ENCODE peak calls at places on chromosomes 11 and 22, in seven cellular contexts. One of them, this sample, is unnamed.

GRCh38 chr22:21707677-21708076 is 27.9 kb downstream of the YPEL1 start:
- DNase-seq in sigmoid colon: no peak
- DNase-seq in stomach: no peak
- DNase-seq in tibial nerve: no peak
- DNase-seq in Peyer's patch: no peak
- DNase-seq in dorsolateral prefrontal cortex: no peak
- DNase-seq in choroid plexus epithelial cell: no peak
- DNase-seq in this sample: peak

GRCh38 chr11:78050964-78051831 is 12.5 kb upstream of the THRSP start:
- DNase-seq in sigmoid colon: no peak
- DNase-seq in stomach: no peak
- DNase-seq in tibial nerve: no peak
- DNase-seq in Peyer's patch: no peak
- DNase-seq in dorsolateral prefrontal cortex: no peak
- DNase-seq in choroid plexus epithelial cell: peak
- DNase-seq in this sample: peak

GRCh38 chr11:2827792-2828191 is 57.8 kb downstream of the CDKN1C start:
- DNase-seq in sigmoid colon: no peak
- DNase-seq in stomach: no peak
- DNase-seq in tibial nerve: no peak
- DNase-seq in Peyer's patch: no peak
- DNase-seq in dorsolateral prefrontal cortex: no peak
- DNase-seq in choroid plexus epithelial cell: no peak
- DNase-seq in this sample: no peak

GRCh38 chr22:47138898-47139789 is 376.7 kb downstream of the TBC1D22A start:
- DNase-seq in sigmoid colon: no peak
- DNase-seq in stomach: no peak
- DNase-seq in tibial nerve: no peak
- DNase-seq in Peyer's patch: no peak
- DNase-seq in dorsolateral prefrontal cortex: no peak
- DNase-seq in choroid plexus epithelial cell: no peak
- DNase-seq in this sample: no peak

GRCh38 chr22:19524170-19525115 is at the start of gene CLDN5:
- DNase-seq in sigmoid colon: no peak
- DNase-seq in stomach: no peak
- DNase-seq in tibial nerve: no peak
- DNase-seq in Peyer's patch: no peak
- DNase-seq in dorsolateral prefrontal cortex: no peak
- DNase-seq in choroid plexus epithelial cell: peak
- DNase-seq in this sample: peak

GRCh38 chr11:118882489-118882888 is 1.2 kb upstream of the CXCR5 start:
- DNase-seq in sigmoid colon: no peak
- DNase-seq in stomach: no peak
- DNase-seq in tibial nerve: no peak
- DNase-seq in Peyer's patch: no peak
- DNase-seq in dorsolateral prefrontal cortex: no peak
- DNase-seq in choroid plexus epithelial cell: no peak
- DNase-seq in this sample: no peak

GRCh38 chr22:40199223-40199622 is 21.5 kb downstream of the TNRC6B start:
- DNase-seq in sigmoid colon: no peak
- DNase-seq in stomach: no peak
- DNase-seq in tibial nerve: no peak
- DNase-seq in Peyer's patch: no peak
- DNase-seq in dorsolateral prefrontal cortex: peak
- DNase-seq in choroid plexus epithelial cell: no peak
- DNase-seq in this sample: no peak

GRCh38 chr11:69926376-69927050 is 107.3 kb upstream of the FGF3 start:
- DNase-seq in sigmoid colon: peak
- DNase-seq in stomach: no peak
- DNase-seq in tibial nerve: no peak
- DNase-seq in Peyer's patch: no peak
- DNase-seq in dorsolateral prefrontal cortex: no peak
- DNase-seq in choroid plexus epithelial cell: no peak
- DNase-seq in this sample: no peak

GRCh38 chr22:50286701-50287318 is 16.6 kb upstream of the MAPK11 start:
- DNase-seq in sigmoid colon: no peak
- DNase-seq in stomach: no peak
- DNase-seq in tibial nerve: no peak
- DNase-seq in Peyer's patch: no peak
- DNase-seq in dorsolateral prefrontal cortex: no peak
- DNase-seq in choroid plexus epithelial cell: no peak
- DNase-seq in this sample: no peak

GRCh38 chr22:38882480-38882879 is 10.5 kb upstream of the CBX6 start:
- DNase-seq in sigmoid colon: no peak
- DNase-seq in stomach: no peak
- DNase-seq in tibial nerve: no peak
- DNase-seq in Peyer's patch: no peak
- DNase-seq in dorsolateral prefrontal cortex: peak
- DNase-seq in choroid plexus epithelial cell: no peak
- DNase-seq in this sample: no peak

GRCh38 chr11:125261471-125262087 is 97.0 kb downstream of the PKNOX2 start:
- DNase-seq in sigmoid colon: no peak
- DNase-seq in stomach: no peak
- DNase-seq in tibial nerve: no peak
- DNase-seq in Peyer's patch: no peak
- DNase-seq in dorsolateral prefrontal cortex: no peak
- DNase-seq in choroid plexus epithelial cell: peak
- DNase-seq in this sample: peak

GRCh38 chr11:96426356-96427103 is 36.7 kb downstream of the JRKL start:
- DNase-seq in sigmoid colon: no peak
- DNase-seq in stomach: no peak
- DNase-seq in tibial nerve: no peak
- DNase-seq in Peyer's patch: no peak
- DNase-seq in dorsolateral prefrontal cortex: no peak
- DNase-seq in choroid plexus epithelial cell: peak
- DNase-seq in this sample: peak

GRCh38 chr11:9656864-9657263 is 7.0 kb upstream of the SWAP70 start:
- DNase-seq in sigmoid colon: no peak
- DNase-seq in stomach: no peak
- DNase-seq in tibial nerve: no peak
- DNase-seq in Peyer's patch: no peak
- DNase-seq in dorsolateral prefrontal cortex: no peak
- DNase-seq in choroid plexus epithelial cell: no peak
- DNase-seq in this sample: no peak

GRCh38 chr11:27705873-27706820 is 5.9 kb upstream of the BDNF start:
- DNase-seq in sigmoid colon: no peak
- DNase-seq in stomach: no peak
- DNase-seq in tibial nerve: no peak
- DNase-seq in Peyer's patch: no peak
- DNase-seq in dorsolateral prefrontal cortex: no peak
- DNase-seq in choroid plexus epithelial cell: peak
- DNase-seq in this sample: peak

GRCh38 chr11:110479445-110480101 is 49.8 kb downstream of the FDX1 start:
- DNase-seq in sigmoid colon: no peak
- DNase-seq in stomach: no peak
- DNase-seq in tibial nerve: no peak
- DNase-seq in Peyer's patch: no peak
- DNase-seq in dorsolateral prefrontal cortex: no peak
- DNase-seq in choroid plexus epithelial cell: peak
- DNase-seq in this sample: no peak

GRCh38 chr11:65314501-65315203 is at the start of gene CDC42EP2:
- DNase-seq in sigmoid colon: peak
- DNase-seq in stomach: peak
- DNase-seq in tibial nerve: peak
- DNase-seq in Peyer's patch: peak
- DNase-seq in dorsolateral prefrontal cortex: peak
- DNase-seq in choroid plexus epithelial cell: peak
- DNase-seq in this sample: peak

GRCh38 chr11:6238902-6239301 is at the start of gene CNGA4:
- DNase-seq in sigmoid colon: no peak
- DNase-seq in stomach: no peak
- DNase-seq in tibial nerve: no peak
- DNase-seq in Peyer's patch: no peak
- DNase-seq in dorsolateral prefrontal cortex: no peak
- DNase-seq in choroid plexus epithelial cell: no peak
- DNase-seq in this sample: peak

GRCh38 chr11:77884186-77884828 is 63.4 kb downstream of the AAMDC start:
- DNase-seq in sigmoid colon: no peak
- DNase-seq in stomach: no peak
- DNase-seq in tibial nerve: no peak
- DNase-seq in Peyer's patch: no peak
- DNase-seq in dorsolateral prefrontal cortex: no peak
- DNase-seq in choroid plexus epithelial cell: peak
- DNase-seq in this sample: no peak

GRCh38 chr11:37988031-37988430 is 1390.0 kb upstream of the RAG2 start:
- DNase-seq in sigmoid colon: no peak
- DNase-seq in stomach: no peak
- DNase-seq in tibial nerve: no peak
- DNase-seq in Peyer's patch: no peak
- DNase-seq in dorsolateral prefrontal cortex: no peak
- DNase-seq in choroid plexus epithelial cell: peak
- DNase-seq in this sample: no peak

GRCh38 chr11:111189466-111189865 is 56.1 kb upstream of the POU2AF2 start:
- DNase-seq in sigmoid colon: no peak
- DNase-seq in stomach: no peak
- DNase-seq in tibial nerve: no peak
- DNase-seq in Peyer's patch: no peak
- DNase-seq in dorsolateral prefrontal cortex: no peak
- DNase-seq in choroid plexus epithelial cell: peak
- DNase-seq in this sample: peak

GRCh38 chr22:49146511-49146910 is 681.2 kb downstream of the BRD1 start:
- DNase-seq in sigmoid colon: no peak
- DNase-seq in stomach: no peak
- DNase-seq in tibial nerve: no peak
- DNase-seq in Peyer's patch: no peak
- DNase-seq in dorsolateral prefrontal cortex: no peak
- DNase-seq in choroid plexus epithelial cell: no peak
- DNase-seq in this sample: no peak

GRCh38 chr22:33325232-33326004 is 267.2 kb upstream of the SYN3 start:
- DNase-seq in sigmoid colon: no peak
- DNase-seq in stomach: no peak
- DNase-seq in tibial nerve: no peak
- DNase-seq in Peyer's patch: no peak
- DNase-seq in dorsolateral prefrontal cortex: no peak
- DNase-seq in choroid plexus epithelial cell: peak
- DNase-seq in this sample: no peak

GRCh38 chr11:115459563-115459962 is 44.7 kb downstream of the CADM1 start:
- DNase-seq in sigmoid colon: no peak
- DNase-seq in stomach: no peak
- DNase-seq in tibial nerve: no peak
- DNase-seq in Peyer's patch: no peak
- DNase-seq in dorsolateral prefrontal cortex: no peak
- DNase-seq in choroid plexus epithelial cell: peak
- DNase-seq in this sample: no peak
- H3K4me3 ChIP-seq in sigmoid colon: no peak
- H3K4me3 ChIP-seq in stomach: no peak
- H3K4me3 ChIP-seq in tibial nerve: no peak
- H3K4me3 ChIP-seq in Peyer's patch: no peak
- H3K4me3 ChIP-seq in dorsolateral prefrontal cortex: no peak
- H3K4me3 ChIP-seq in choroid plexus epithelial cell: no peak
- H3K4me3 ChIP-seq in this sample: no peak

DNA sequence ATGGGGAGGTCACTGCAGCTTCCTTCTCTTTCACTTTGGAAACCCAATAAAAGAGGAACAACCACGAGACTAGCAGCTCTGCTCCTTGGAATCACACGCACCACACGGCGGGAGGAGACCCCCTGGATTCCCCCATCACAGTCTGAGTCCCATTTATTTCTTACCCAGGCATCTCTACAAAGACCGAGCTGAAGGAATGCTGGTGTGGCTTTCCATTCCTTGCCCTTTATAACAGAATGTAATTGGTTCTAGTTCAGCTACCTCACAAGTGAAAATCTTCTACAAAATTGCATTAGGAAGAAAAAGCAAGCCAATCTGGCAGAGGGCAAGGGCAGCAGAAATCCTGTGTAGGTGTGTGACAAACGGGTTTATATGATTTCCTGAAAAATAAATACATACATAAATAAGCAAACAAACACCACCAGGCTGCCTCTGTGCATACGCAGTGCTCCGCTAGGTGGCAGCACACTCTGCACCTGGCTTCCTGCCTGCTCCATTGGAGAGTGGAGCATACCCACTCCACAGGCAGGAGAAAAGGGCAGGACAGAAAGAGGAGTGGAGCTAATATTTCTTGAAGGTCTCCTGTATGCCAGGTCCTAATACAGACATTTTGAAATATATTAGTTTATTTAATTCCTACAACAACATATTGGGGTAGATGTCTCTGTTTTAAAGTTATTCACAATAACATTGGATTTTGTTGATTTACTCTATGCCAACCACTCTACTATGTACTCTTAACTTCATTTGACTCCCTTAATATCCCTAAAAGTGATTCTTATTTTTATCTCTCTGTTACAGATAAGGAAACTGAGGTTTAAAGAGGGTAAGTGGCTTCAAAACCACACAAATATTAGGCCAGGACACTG is 673.1 kb downstream of the KCNA4 start:
- DNase-seq in sigmoid colon: no peak
- DNase-seq in stomach: peak
- DNase-seq in tibial nerve: peak
- DNase-seq in Peyer's patch: peak
- DNase-seq in dorsolateral prefrontal cortex: peak
- DNase-seq in choroid plexus epithelial cell: peak
- DNase-seq in this sample: peak
- H3K4me3 ChIP-seq in sigmoid colon: no peak
- H3K4me3 ChIP-seq in stomach: no peak
- H3K4me3 ChIP-seq in tibial nerve: no peak
- H3K4me3 ChIP-seq in Peyer's patch: no peak
- H3K4me3 ChIP-seq in dorsolateral prefrontal cortex: no peak
- H3K4me3 ChIP-seq in choroid plexus epithelial cell: no peak
- H3K4me3 ChIP-seq in this sample: no peak

GRCh38 chr11:62398011-62398994 is 20.5 kb upstream of the SCGB1A1 start:
- DNase-seq in sigmoid colon: peak
- DNase-seq in stomach: no peak
- DNase-seq in tibial nerve: no peak
- DNase-seq in Peyer's patch: no peak
- DNase-seq in dorsolateral prefrontal cortex: no peak
- DNase-seq in choroid plexus epithelial cell: no peak
- DNase-seq in this sample: peak
- H3K4me3 ChIP-seq in sigmoid colon: no peak
- H3K4me3 ChIP-seq in stomach: no peak
- H3K4me3 ChIP-seq in tibial nerve: no peak
- H3K4me3 ChIP-seq in Peyer's patch: no peak
- H3K4me3 ChIP-seq in dorsolateral prefrontal cortex: no peak
- H3K4me3 ChIP-seq in choroid plexus epithelial cell: no peak
- H3K4me3 ChIP-seq in this sample: no peak

GRCh38 chr11:79422866-79423265 is 18.0 kb downstream of the TENM4 start:
- DNase-seq in sigmoid colon: no peak
- DNase-seq in stomach: no peak
- DNase-seq in tibial nerve: no peak
- DNase-seq in Peyer's patch: no peak
- DNase-seq in dorsolateral prefrontal cortex: no peak
- DNase-seq in choroid plexus epithelial cell: no peak
- DNase-seq in this sample: peak

GRCh38 chr11:79423736-79424135 is 17.1 kb downstream of the TENM4 start:
- DNase-seq in sigmoid colon: no peak
- DNase-seq in stomach: no peak
- DNase-seq in tibial nerve: no peak
- DNase-seq in Peyer's patch: no peak
- DNase-seq in dorsolateral prefrontal cortex: no peak
- DNase-seq in choroid plexus epithelial cell: no peak
- DNase-seq in this sample: no peak

GRCh38 chr11:79428406-79428805 is 12.4 kb downstream of the TENM4 start:
- DNase-seq in sigmoid colon: no peak
- DNase-seq in stomach: no peak
- DNase-seq in tibial nerve: no peak
- DNase-seq in Peyer's patch: no peak
- DNase-seq in dorsolateral prefrontal cortex: no peak
- DNase-seq in choroid plexus epithelial cell: no peak
- DNase-seq in this sample: no peak

GRCh38 chr11:79427126-79427525 is 13.7 kb downstream of the TENM4 start:
- DNase-seq in sigmoid colon: no peak
- DNase-seq in stomach: no peak
- DNase-seq in tibial nerve: no peak
- DNase-seq in Peyer's patch: no peak
- DNase-seq in dorsolateral prefrontal cortex: no peak
- DNase-seq in choroid plexus epithelial cell: no peak
- DNase-seq in this sample: no peak

GRCh38 chr11:79425463-79425862 is 15.4 kb downstream of the TENM4 start:
- DNase-seq in sigmoid colon: no peak
- DNase-seq in stomach: no peak
- DNase-seq in tibial nerve: no peak
- DNase-seq in Peyer's patch: no peak
- DNase-seq in dorsolateral prefrontal cortex: no peak
- DNase-seq in choroid plexus epithelial cell: no peak
- DNase-seq in this sample: no peak
- H3K4me3 ChIP-seq in sigmoid colon: no peak
- H3K4me3 ChIP-seq in stomach: no peak
- H3K4me3 ChIP-seq in tibial nerve: no peak
- H3K4me3 ChIP-seq in Peyer's patch: no peak
- H3K4me3 ChIP-seq in dorsolateral prefrontal cortex: no peak
- H3K4me3 ChIP-seq in choroid plexus epithelial cell: no peak
- H3K4me3 ChIP-seq in this sample: no peak